ENCODE peak calls at places on chromosomes 3 and 15, in nine cellular contexts. T is tibial artery, A is nephron progenitor cell, H is brain microvascular endothelial cell, P is GM23338, W is AG04450, G is astrocyte, U is tibial nerve, K is foreskin fibroblast. O is an unnamed sample.

GRCh38 chr3:11246663-11246970 is 25.6 kb upstream of the ATG7 start:
- DNase-seq in T (no peak), A (no peak), H (no peak), P (no peak), W (no peak), G (no peak), U (no peak), K (peak), O (no peak)

GRCh38 chr3:50551293-50552057 is 16.1 kb downstream of the C3orf18 start:
- DNase-seq in T (no peak), A (no peak), H (no peak), P (no peak), W (no peak), G (no peak), U (no peak), K (no peak), O (no peak)

GRCh38 chr3:18443670-18444596 is 18.8 kb upstream of the SATB1 start:
- DNase-seq in T (no peak), A (peak), H (no peak), P (peak), W (no peak), G (no peak), U (no peak), K (peak), O (no peak)

GRCh38 chr3:129838086-129838485 is 55.4 kb downstream of the TMCC1 start:
- DNase-seq in T (no peak), A (no peak), H (no peak), P (peak), W (no peak), G (no peak), U (no peak), K (no peak), O (no peak)

GRCh38 chr3:193377591-193377990 is 962 bp downstream of the ATP13A5 start:
- DNase-seq in T (no peak), A (no peak), H (no peak), P (no peak), W (no peak), G (no peak), U (no peak), K (no peak), O (no peak)

GRCh38 chr3:36700537-36701248 is 63.7 kb downstream of the DCLK3 start:
- DNase-seq in T (peak), A (peak), H (peak), P (peak), W (peak), G (peak), U (peak), K (peak), O (no peak)

GRCh38 chr3:110332591-110332990 is 739.0 kb upstream of the NECTIN3 start:
- DNase-seq in T (no peak), A (no peak), H (no peak), P (no peak), W (no peak), G (no peak), U (no peak), K (no peak), O (no peak)

GRCh38 chr3:124530916-124531315 is 199.3 kb upstream of the UMPS start:
- DNase-seq in T (no peak), A (no peak), H (no peak), P (no peak), W (no peak), G (no peak), U (no peak), K (no peak), O (no peak)

GRCh38 chr3:160447544-160447943 is 2.0 kb downstream of the TRIM59 start:
- DNase-seq in T (no peak), A (no peak), H (peak), P (no peak), W (no peak), G (peak), U (no peak), K (peak), O (no peak)

GRCh38 chr15:78850352-78850751 is 22.3 kb upstream of the MORF4L1 start:
- DNase-seq in T (no peak), A (no peak), H (no peak), P (no peak), W (no peak), G (no peak), U (no peak), K (no peak), O (no peak)

GRCh38 chr3:186165331-186165730 is 56.4 kb upstream of the ETV5 start:
- DNase-seq in T (no peak), A (no peak), H (no peak), P (no peak), W (no peak), G (peak), U (no peak), K (no peak), O (no peak)

GRCh38 chr3:133271491-133271890 is 128.4 kb upstream of the BFSP2 start:
- DNase-seq in T (no peak), A (no peak), H (peak), P (peak), W (peak), G (no peak), U (no peak), K (no peak), O (no peak)

GRCh38 chr15:87419341-87419740 is 837.2 kb downstream of the NTRK3 start:
- DNase-seq in T (no peak), A (no peak), H (no peak), P (no peak), W (no peak), G (no peak), U (no peak), K (no peak), O (no peak)

GRCh38 chr3:71917540-71917939 is 132.6 kb upstream of the PROK2 start:
- DNase-seq in T (no peak), A (no peak), H (no peak), P (no peak), W (no peak), G (no peak), U (no peak), K (no peak), O (no peak)

GRCh38 chr3:115836944-115837343 is 213.6 kb downstream of the GAP43 start:
- DNase-seq in T (no peak), A (no peak), H (no peak), P (peak), W (no peak), G (peak), U (no peak), K (peak), O (no peak)

GRCh38 chr3:126117786-126118185 is 33.9 kb upstream of the SLC41A3 start:
- DNase-seq in T (no peak), A (no peak), H (no peak), P (no peak), W (no peak), G (no peak), U (no peak), K (no peak), O (no peak)

GRCh38 chr3:122183521-122183892 is at the start of gene CASR:
- DNase-seq in T (no peak), A (peak), H (no peak), P (peak), W (no peak), G (no peak), U (no peak), K (peak), O (peak)

GRCh38 chr3:184574552-184575430 is 13.2 kb downstream of the EPHB3 start:
- DNase-seq in T (no peak), A (peak), H (no peak), P (peak), W (no peak), G (no peak), U (no peak), K (no peak), O (no peak)

GRCh38 chr3:132311860-132312259 is 5.3 kb upstream of the ACP3 start:
- DNase-seq in T (no peak), A (no peak), H (no peak), P (peak), W (no peak), G (peak), U (no peak), K (peak), O (no peak)

GRCh38 chr15:40932625-40933519 is 3.7 kb downstream of the DLL4 start:
- DNase-seq in T (no peak), A (no peak), H (no peak), P (no peak), W (no peak), G (no peak), U (no peak), K (no peak), O (no peak)

GRCh38 chr15:93955197-93955596 is 276.2 kb upstream of the MCTP2 start:
- DNase-seq in T (no peak), A (no peak), H (no peak), P (no peak), W (no peak), G (no peak), U (no peak), K (no peak), O (no peak)

GRCh38 chr15:37028609-37029287 is 71.6 kb downstream of the MEIS2 start:
- DNase-seq in T (no peak), A (no peak), H (no peak), P (no peak), W (no peak), G (no peak), U (no peak), K (peak), O (no peak)

GRCh38 chr3:155859859-155860258 is 5.6 kb upstream of the SLC33A1 start:
- DNase-seq in T (no peak), A (no peak), H (no peak), P (no peak), W (no peak), G (no peak), U (no peak), K (peak), O (no peak)
- TF ChIP-seq CTCF in T (no peak), A (no peak), H (peak), P (no peak), W (peak), G (peak), U (no peak), K (peak), O (peak)

GRCh38 chr3:149906036-149906435 is 64.7 kb downstream of the PFN2 start:
- DNase-seq in T (no peak), A (no peak), H (no peak), P (no peak), W (no peak), G (no peak), U (no peak), K (no peak), O (no peak)

GRCh38 chr3:149898771-149899170 is 71.9 kb downstream of the PFN2 start:
- DNase-seq in T (no peak), A (no peak), H (peak), P (no peak), W (peak), G (peak), U (no peak), K (peak), O (peak)

GRCh38 chr3:149901770-149902169 is 68.9 kb downstream of the PFN2 start:
- DNase-seq in T (no peak), A (no peak), H (no peak), P (no peak), W (no peak), G (no peak), U (no peak), K (no peak), O (no peak)

GRCh38 chr3:149900322-149900721 is 70.4 kb downstream of the PFN2 start:
- DNase-seq in T (no peak), A (no peak), H (no peak), P (no peak), W (no peak), G (no peak), U (no peak), K (no peak), O (no peak)

GRCh38 chr3:149902498-149903139 is 68.1 kb downstream of the PFN2 start:
- DNase-seq in T (no peak), A (no peak), H (no peak), P (no peak), W (no peak), G (no peak), U (no peak), K (no peak), O (no peak)
- TF ChIP-seq CTCF in T (no peak), A (peak), H (peak), P (peak), W (peak), G (peak), U (no peak), K (peak), O (no peak)

GRCh38 chr3:49122886-49123545 is 2.4 kb upstream of the USP19 start:
- DNase-seq in T (no peak), A (no peak), H (no peak), P (no peak), W (no peak), G (no peak), U (no peak), K (no peak), O (no peak)

GRCh38 chr3:49123687-49124086 is 3.1 kb upstream of the USP19 start:
- DNase-seq in T (no peak), A (no peak), H (no peak), P (no peak), W (no peak), G (no peak), U (no peak), K (no peak), O (no peak)

GRCh38 chr3:49122022-49122421 is 1.4 kb upstream of the USP19 start:
- DNase-seq in T (no peak), A (no peak), H (no peak), P (no peak), W (no peak), G (no peak), U (no peak), K (no peak), O (no peak)

GRCh38 chr3:49124203-49124602 is 3.6 kb upstream of the USP19 start:
- DNase-seq in T (no peak), A (no peak), H (no peak), P (no peak), W (no peak), G (no peak), U (no peak), K (no peak), O (no peak)

GRCh38 chr3:49124991-49125670 is 4.5 kb upstream of the USP19 start:
- DNase-seq in T (no peak), A (peak), H (no peak), P (peak), W (no peak), G (no peak), U (no peak), K (no peak), O (no peak)
- TF ChIP-seq CTCF in T (no peak), A (no peak), H (peak), P (no peak), W (peak), G (no peak), U (no peak), K (no peak), O (peak)

GRCh38 chr3:25084016-25084415 is 344.0 kb upstream of the RARB start:
- DNase-seq in T (no peak), A (no peak), H (no peak), P (no peak), W (no peak), G (no peak), U (no peak), K (no peak), O (no peak)
- TF ChIP-seq CTCF in T (no peak), A (no peak), H (no peak), P (no peak), W (no peak), G (no peak), U (no peak), K (no peak), O (no peak)

GRCh38 chr3:13107661-13108060 is 34.4 kb upstream of the IQSEC1 start:
- DNase-seq in T (no peak), A (no peak), H (no peak), P (no peak), W (no peak), G (no peak), U (no peak), K (no peak), O (no peak)
- TF ChIP-seq CTCF in T (no peak), A (no peak), H (no peak), P (peak), W (no peak), G (no peak), U (no peak), K (no peak), O (no peak)

DNA sequence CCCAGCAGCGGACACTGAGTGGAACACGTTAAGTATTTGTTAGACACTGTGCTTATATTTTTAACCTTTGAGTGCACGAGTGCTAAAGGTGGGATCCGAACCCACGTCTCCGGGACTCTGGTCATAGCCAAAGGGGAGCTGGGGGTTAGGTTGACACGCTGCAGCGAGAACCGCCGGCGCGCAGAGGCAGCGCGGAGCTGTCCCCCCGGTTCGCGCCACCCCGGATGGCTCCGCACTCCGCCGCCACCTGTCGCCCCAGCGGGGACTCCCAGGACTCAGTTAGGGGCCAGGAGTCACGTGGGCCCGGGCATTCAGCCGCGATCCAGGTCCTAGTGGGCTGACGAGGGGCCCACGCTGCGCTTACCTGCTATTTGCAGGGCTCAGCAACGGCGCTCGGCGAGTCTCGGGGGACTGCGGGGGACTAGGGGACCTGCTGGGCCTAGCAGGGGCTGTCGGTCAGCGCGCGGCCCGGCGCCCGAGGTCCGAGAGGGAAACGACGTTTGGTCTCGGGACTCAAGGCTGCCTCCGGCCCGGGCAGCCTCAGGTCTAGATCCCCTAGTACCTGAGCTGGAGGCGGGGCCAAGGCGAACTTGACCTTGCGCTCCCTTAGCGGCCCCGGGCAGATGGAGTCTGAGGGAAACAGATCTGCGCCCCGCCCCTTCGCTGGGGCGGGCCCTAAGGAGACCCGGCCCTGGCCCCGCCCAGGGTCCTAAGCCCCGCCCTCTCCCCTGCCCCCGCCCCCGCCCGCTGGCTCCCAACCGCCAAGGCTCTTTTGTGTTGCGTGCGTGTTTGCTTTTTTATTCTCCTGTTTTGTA is at the start of gene NMNAT3:
- DNase-seq in T (peak), A (peak), H (peak), P (peak), W (no peak), G (peak), U (peak), K (peak), O (peak)
- TF ChIP-seq CTCF in T (no peak), A (no peak), H (no peak), P (no peak), W (no peak), G (no peak), U (no peak), K (no peak), O (no peak)

DNA sequence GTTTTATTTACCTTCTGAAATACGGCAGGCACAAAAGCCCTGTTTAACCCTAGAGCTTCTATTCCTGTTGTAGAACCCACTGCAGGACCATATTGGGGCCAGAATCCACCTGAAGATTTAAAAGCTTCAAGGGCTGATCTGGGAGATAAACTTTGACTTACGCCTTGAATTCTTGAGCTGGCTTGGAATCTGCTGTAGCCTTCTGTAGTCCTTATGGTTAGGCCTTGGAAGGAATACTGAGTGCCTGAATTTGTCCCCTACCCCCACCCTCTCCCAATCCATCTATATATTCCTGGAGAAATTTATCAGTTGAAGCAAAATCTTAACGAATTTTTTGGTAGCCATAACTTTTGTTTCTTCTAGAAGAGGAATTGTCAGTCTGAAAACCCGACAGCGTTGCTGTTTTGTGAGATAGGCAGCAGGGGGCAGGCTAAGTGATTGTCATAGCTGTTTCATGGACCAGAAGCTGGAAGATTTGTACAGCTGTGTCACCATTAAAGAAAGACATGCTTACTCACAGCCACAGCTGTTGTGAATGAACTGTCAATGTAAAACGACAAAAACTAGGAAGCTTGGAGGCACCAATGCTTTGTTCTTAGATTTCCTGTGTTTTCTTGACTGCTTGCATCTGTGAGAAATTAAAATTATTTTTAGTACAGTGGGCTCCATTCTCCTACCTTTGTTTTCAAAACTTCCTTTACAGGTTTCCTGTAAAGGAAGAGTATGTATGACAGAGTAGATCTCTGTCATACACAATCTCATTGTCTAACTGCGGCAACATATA is 12.8 kb downstream of the LXN start:
- DNase-seq in T (peak), A (peak), H (peak), P (peak), W (peak), G (peak), U (no peak), K (peak), O (no peak)
- TF ChIP-seq CTCF in T (peak), A (peak), H (peak), P (peak), W (peak), G (peak), U (peak), K (peak), O (peak)

O was measured in kidney epithelial cell.